ENCODE peak calls at places on chromosome 10, in four cellular contexts. Q is HEK293T, O is GM12878, F is K562. C is an unnamed sample.

GRCh38 chr10:77641344-77641743 is 3.7 kb upstream of the KCNMA1 start:
- DNase-seq in Q (no peak), O (no peak), F (no peak), C (no peak)

GRCh38 chr10:53601260-53601875 is 828.8 kb upstream of the MBL2 start:
- DNase-seq in Q (peak; percentile 23), O (no peak), F (peak; percentile 24), C (peak; percentile 14)

GRCh38 chr10:87660484-87661133 is 931 bp downstream of the PAPSS2 start:
- DNase-seq in Q (peak; percentile 22), O (no peak), F (no peak), C (no peak)

GRCh38 chr10:98391578-98391991 is 23.4 kb downstream of the PYROXD2 start:
- DNase-seq in Q (no peak), O (no peak), F (no peak), C (no peak)

GRCh38 chr10:12605580-12606405 is 256.4 kb downstream of the CAMK1D start:
- DNase-seq in Q (no peak), O (no peak), F (no peak), C (no peak)

GRCh38 chr10:58661336-58661735 is 148.7 kb downstream of the BICC1 start:
- DNase-seq in Q (no peak), O (no peak), F (no peak), C (no peak)

GRCh38 chr10:58464956-58465355 is 47.7 kb upstream of the BICC1 start:
- DNase-seq in Q (no peak), O (no peak), F (no peak), C (no peak)

GRCh38 chr10:44956717-44957706 is 2.6 kb upstream of the RASSF4 start:
- DNase-seq in Q (no peak), O (no peak), F (no peak), C (no peak)

GRCh38 chr10:86659161-86659691 is 4.9 kb downstream of the OPN4 start:
- DNase-seq in Q (no peak), O (no peak), F (no peak), C (no peak)

GRCh38 chr10:8053446-8054242 is 844 bp upstream of the GATA3 start:
- DNase-seq in Q (peak; percentile 94), O (no peak), F (peak; percentile 96), C (peak; percentile 93)

GRCh38 chr10:34637419-34637911 is 177.6 kb downstream of the PARD3 start:
- DNase-seq in Q (peak; percentile 43), O (peak; percentile 40), F (peak; percentile 57), C (peak; percentile 67)

GRCh38 chr10:101007099-101007711 is 7.6 kb downstream of the LZTS2 start:
- DNase-seq in Q (no peak), O (no peak), F (no peak), C (no peak)

GRCh38 chr10:110802551-110803238 is 69.0 kb upstream of the PDCD4 start:
- DNase-seq in Q (peak; percentile 64), O (peak; percentile 85), F (no peak), C (no peak)

GRCh38 chr10:129845081-129845823 is 118.8 kb downstream of the EBF3 start:
- DNase-seq in Q (no peak), O (no peak), F (no peak), C (no peak)

GRCh38 chr10:93077860-93078337 is 4.2 kb downstream of the CYP26A1 start:
- DNase-seq in Q (no peak), O (no peak), F (peak; percentile 35), C (no peak)

GRCh38 chr10:46558411-46559185 is 2.1 kb upstream of the GPRIN2 start:
- DNase-seq in Q (no peak), O (no peak), F (no peak), C (no peak)

GRCh38 chr10:50216894-50217293 is 34.4 kb downstream of the ASAH2 start:
- DNase-seq in Q (no peak), O (no peak), F (no peak), C (no peak)

GRCh38 chr10:323651-324293 is 188.5 kb downstream of the ZMYND11 start:
- DNase-seq in Q (no peak), O (peak; percentile 65), F (no peak), C (no peak)

GRCh38 chr10:71213761-71214440 is 1.5 kb downstream of the UNC5B start:
- DNase-seq in Q (peak; percentile 52), O (no peak), F (no peak), C (peak; percentile 60)

GRCh38 chr10:111600772-111601171 is 523.9 kb downstream of the ADRA2A start:
- DNase-seq in Q (no peak), O (no peak), F (no peak), C (no peak)

GRCh38 chr10:124568339-124568738 is 106.7 kb downstream of the LHPP start:
- DNase-seq in Q (no peak), O (no peak), F (no peak), C (no peak)

GRCh38 chr10:89516149-89516832 is 19.1 kb downstream of the SLC16A12 start:
- DNase-seq in Q (no peak), O (no peak), F (no peak), C (no peak)

GRCh38 chr10:76017026-76017732 is 585.8 kb downstream of the LRMDA start:
- DNase-seq in Q (no peak), O (no peak), F (no peak), C (no peak)

GRCh38 chr10:133307776-133308430 is 769 bp downstream of the TUBGCP2 start:
- DNase-seq in Q (peak; percentile 74), O (peak; percentile 51), F (no peak), C (peak; percentile 69)

GRCh38 chr10:70534281-70534680 is 55.7 kb downstream of the PALD1 start:
- DNase-seq in Q (no peak), O (no peak), F (peak; percentile 45), C (no peak)

GRCh38 chr10:14383266-14383665 is 52.5 kb upstream of the FRMD4A start:
- DNase-seq in Q (no peak), O (no peak), F (no peak), C (no peak)
- TF ChIP-seq FOXM1 in Q (no peak), O (no peak), F (no peak), C (no peak)

DNA sequence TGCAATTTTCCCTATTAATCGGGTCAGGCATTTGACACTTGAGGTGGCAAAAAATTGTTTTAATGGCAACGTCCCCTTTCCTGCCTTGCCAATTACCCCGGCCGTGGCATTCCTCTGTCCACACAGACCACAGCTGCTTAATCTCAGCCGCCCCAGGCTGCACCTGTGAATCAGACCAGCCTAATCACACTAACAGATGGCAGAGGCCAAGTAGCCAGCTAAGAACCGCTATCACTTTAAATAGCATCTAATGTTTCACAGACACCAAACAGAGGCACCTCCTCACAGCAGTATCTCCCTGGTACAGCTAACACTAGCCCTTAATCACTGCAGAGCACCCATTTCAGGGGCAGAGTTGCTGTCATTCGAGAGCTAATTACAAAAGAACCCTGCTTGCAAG is 38.9 kb downstream of the FGFR2 start:
- DNase-seq in Q (no peak), O (no peak), F (no peak), C (peak; percentile 66)
- TF ChIP-seq FOXM1 in Q (no peak), O (no peak), F (no peak), C (no peak)

GRCh38 chr10:78875932-78876331 is 192.8 kb upstream of the ZMIZ1 start:
- DNase-seq in Q (no peak), O (no peak), F (no peak), C (no peak)

GRCh38 chr10:78871796-78872195 is 197.0 kb upstream of the ZMIZ1 start:
- DNase-seq in Q (no peak), O (no peak), F (no peak), C (no peak)

GRCh38 chr10:78876449-78876848 is 192.3 kb upstream of the ZMIZ1 start:
- DNase-seq in Q (peak; percentile 35), O (no peak), F (no peak), C (no peak)

GRCh38 chr10:78879621-78880020 is 189.1 kb upstream of the ZMIZ1 start:
- DNase-seq in Q (no peak), O (no peak), F (no peak), C (no peak)

GRCh38 chr10:78875331-78875877 is 193.4 kb upstream of the ZMIZ1 start:
- DNase-seq in Q (no peak), O (no peak), F (no peak), C (no peak)
- TF ChIP-seq FOXM1 in Q (no peak), O (no peak), F (no peak), C (no peak)

GRCh38 chr10:102894491-102895213 is 23.4 kb upstream of the CNNM2 start:
- DNase-seq in Q (no peak), O (no peak), F (no peak), C (no peak)
- TF ChIP-seq FOXM1 in Q (no peak), O (no peak), F (no peak), C (no peak)